ENCODE peak calls at places on chromosomes 16 and 17, in five cellular contexts. F is mesothelial cell of epicardium; B is EH; D is body of pancreas; N is effector memory CD4-positive, alpha-beta T cell. A is an unnamed sample.

GRCh38 chr17:27746881-27747280 is 53.4 kb downstream of the NOS2 start:
- DNase-seq in B (no peak), F (no peak), N (no peak), D (no peak), A (no peak)

GRCh38 chr16:22300427-22301071 is 3.3 kb downstream of the POLR3E start:
- DNase-seq in D (peak), F (no peak), N (no peak), B (peak), A (no peak)

GRCh38 chr17:4645642-4646041 is 4.2 kb upstream of the ALOX15 start:
- DNase-seq in B (no peak), F (no peak), N (no peak), D (peak), A (no peak)

GRCh38 chr17:63116967-63117366 is 150.9 kb downstream of the TANC2 start:
- DNase-seq in N (no peak), F (peak), B (peak), D (peak), A (no peak)

GRCh38 chr17:4898927-4899326 is 409 bp upstream of the C17orf107 start:
- DNase-seq in F (no peak), D (peak), N (no peak), B (no peak), A (no peak)

GRCh38 chr17:78645421-78646295 is 68.5 kb upstream of the DNAH17 start:
- DNase-seq in N (peak), B (peak), F (no peak), D (peak), A (no peak)

GRCh38 chr17:62966426-62967110 is 533 bp downstream of the TANC2 start:
- DNase-seq in B (peak), D (peak), F (peak), N (peak), A (no peak)

GRCh38 chr16:4945560-4946502 is 8.9 kb upstream of the PPL start:
- DNase-seq in D (peak), F (no peak), B (peak), N (no peak), A (no peak)

GRCh38 chr17:301681-302299 is 50.8 kb downstream of the RPH3AL start:
- DNase-seq in N (no peak), B (no peak), D (peak), F (no peak), A (no peak)

GRCh38 chr17:74850914-74851313 is 8.8 kb downstream of the GRIN2C start:
- DNase-seq in N (no peak), F (no peak), B (no peak), D (no peak), A (no peak)

GRCh38 chr16:10896723-10897122 is 19.7 kb downstream of the CIITA start:
- DNase-seq in B (no peak), N (no peak), F (no peak), D (no peak), A (no peak)

GRCh38 chr17:48597775-48598631 is 4.4 kb upstream of the HOXB5 start:
- DNase-seq in D (peak), B (no peak), N (no peak), F (peak), A (no peak)

GRCh38 chr16:55499951-55500350 is 8.9 kb upstream of the LPCAT2 start:
- DNase-seq in B (peak), D (no peak), F (peak), N (no peak), A (no peak)

GRCh38 chr16:84484579-84485254 is 19.7 kb downstream of the MEAK7 start:
- DNase-seq in N (no peak), B (peak), D (peak), F (peak), A (peak)

GRCh38 chr17:75896360-75897075 is at the start of gene TRIM65:
- DNase-seq in D (peak), F (peak), N (peak), B (peak), A (no peak)

GRCh38 chr16:4293822-4294457 is 21.1 kb upstream of the TFAP4 start:
- DNase-seq in N (no peak), B (peak), D (peak), F (peak), A (no peak)